ENCODE peak calls at places on chromosomes 6 and 20, in seven cellular contexts. One of them, this sample, is unnamed.

GRCh38 chr6:6131492-6132109 is 124.9 kb upstream of the NRN1 start:
- DNase-seq in GM20000: peak
- DNase-seq in iPS DF 6.9: peak
- DNase-seq in colonic mucosa: no peak
- DNase-seq in GM23248: peak
- DNase-seq in HEK293T: peak
- DNase-seq in activated T-helper 9 cell treated with anti-CD3 and anti-CD28 coated beads, Interleukin-2, amount 50 U/mL, for 16 hours: no peak
- DNase-seq in this sample: peak

GRCh38 chr6:34144581-34145160 is 1.2 kb downstream of the GRM4 start:
- DNase-seq in iPS DF 6.9: no peak
- DNase-seq in GM20000: no peak
- DNase-seq in HEK293T: no peak
- DNase-seq in GM23248: peak
- DNase-seq in activated T-helper 9 cell treated with anti-CD3 and anti-CD28 coated beads, Interleukin-2, amount 50 U/mL, for 16 hours: no peak
- DNase-seq in colonic mucosa: no peak
- DNase-seq in this sample: no peak

GRCh38 chr20:20448891-20449290 is 81.0 kb downstream of the INSM1 start:
- DNase-seq in GM20000: no peak
- DNase-seq in GM23248: no peak
- DNase-seq in activated T-helper 9 cell treated with anti-CD3 and anti-CD28 coated beads, Interleukin-2, amount 50 U/mL, for 16 hours: no peak
- DNase-seq in HEK293T: no peak
- DNase-seq in iPS DF 6.9: no peak
- DNase-seq in colonic mucosa: no peak
- DNase-seq in this sample: no peak

GRCh38 chr20:40477805-40478204 is 211.2 kb downstream of the MAFB start:
- DNase-seq in HEK293T: no peak
- DNase-seq in iPS DF 6.9: no peak
- DNase-seq in colonic mucosa: no peak
- DNase-seq in GM20000: no peak
- DNase-seq in activated T-helper 9 cell treated with anti-CD3 and anti-CD28 coated beads, Interleukin-2, amount 50 U/mL, for 16 hours: no peak
- DNase-seq in GM23248: peak
- DNase-seq in this sample: no peak

GRCh38 chr20:10779911-10780310 is 106.1 kb upstream of the JAG1 start:
- DNase-seq in HEK293T: no peak
- DNase-seq in GM20000: no peak
- DNase-seq in GM23248: no peak
- DNase-seq in activated T-helper 9 cell treated with anti-CD3 and anti-CD28 coated beads, Interleukin-2, amount 50 U/mL, for 16 hours: no peak
- DNase-seq in colonic mucosa: no peak
- DNase-seq in iPS DF 6.9: no peak
- DNase-seq in this sample: no peak

GRCh38 chr6:32972353-32973143 is 4.2 kb downstream of the BRD2 start:
- DNase-seq in iPS DF 6.9: no peak
- DNase-seq in activated T-helper 9 cell treated with anti-CD3 and anti-CD28 coated beads, Interleukin-2, amount 50 U/mL, for 16 hours: peak
- DNase-seq in HEK293T: no peak
- DNase-seq in colonic mucosa: no peak
- DNase-seq in GM20000: no peak
- DNase-seq in GM23248: peak
- DNase-seq in this sample: peak

GRCh38 chr6:15207923-15208322 is 37.9 kb upstream of the JARID2 start:
- DNase-seq in GM23248: peak
- DNase-seq in GM20000: no peak
- DNase-seq in iPS DF 6.9: peak
- DNase-seq in colonic mucosa: no peak
- DNase-seq in activated T-helper 9 cell treated with anti-CD3 and anti-CD28 coated beads, Interleukin-2, amount 50 U/mL, for 16 hours: no peak
- DNase-seq in HEK293T: no peak
- DNase-seq in this sample: no peak

GRCh38 chr20:50540620-50541605 is 30.7 kb downstream of the PTPN1 start:
- DNase-seq in GM23248: peak
- DNase-seq in iPS DF 6.9: no peak
- DNase-seq in GM20000: no peak
- DNase-seq in activated T-helper 9 cell treated with anti-CD3 and anti-CD28 coated beads, Interleukin-2, amount 50 U/mL, for 16 hours: no peak
- DNase-seq in HEK293T: no peak
- DNase-seq in colonic mucosa: no peak
- DNase-seq in this sample: no peak

GRCh38 chr20:50027611-50028105 is 44.9 kb downstream of the SNAI1 start:
- DNase-seq in activated T-helper 9 cell treated with anti-CD3 and anti-CD28 coated beads, Interleukin-2, amount 50 U/mL, for 16 hours: no peak
- DNase-seq in iPS DF 6.9: no peak
- DNase-seq in colonic mucosa: peak
- DNase-seq in GM23248: peak
- DNase-seq in HEK293T: no peak
- DNase-seq in GM20000: no peak
- DNase-seq in this sample: no peak

GRCh38 chr6:14232889-14233288 is 115.3 kb downstream of the CD83 start:
- DNase-seq in iPS DF 6.9: no peak
- DNase-seq in GM20000: no peak
- DNase-seq in activated T-helper 9 cell treated with anti-CD3 and anti-CD28 coated beads, Interleukin-2, amount 50 U/mL, for 16 hours: no peak
- DNase-seq in HEK293T: no peak
- DNase-seq in GM23248: no peak
- DNase-seq in colonic mucosa: no peak
- DNase-seq in this sample: no peak

GRCh38 chr6:126480268-126480667 is 140.4 kb downstream of the CENPW start:
- DNase-seq in colonic mucosa: no peak
- DNase-seq in HEK293T: no peak
- DNase-seq in GM23248: no peak
- DNase-seq in iPS DF 6.9: no peak
- DNase-seq in activated T-helper 9 cell treated with anti-CD3 and anti-CD28 coated beads, Interleukin-2, amount 50 U/mL, for 16 hours: no peak
- DNase-seq in GM20000: no peak
- DNase-seq in this sample: no peak

GRCh38 chr6:41427642-41428401 is 92.4 kb downstream of the NCR2 start:
- DNase-seq in colonic mucosa: peak
- DNase-seq in iPS DF 6.9: no peak
- DNase-seq in activated T-helper 9 cell treated with anti-CD3 and anti-CD28 coated beads, Interleukin-2, amount 50 U/mL, for 16 hours: no peak
- DNase-seq in GM23248: peak
- DNase-seq in HEK293T: peak
- DNase-seq in GM20000: peak
- DNase-seq in this sample: no peak

GRCh38 chr20:32191422-32191821 is 16.1 kb downstream of the PLAGL2 start:
- DNase-seq in HEK293T: no peak
- DNase-seq in GM23248: no peak
- DNase-seq in GM20000: no peak
- DNase-seq in iPS DF 6.9: no peak
- DNase-seq in colonic mucosa: no peak
- DNase-seq in activated T-helper 9 cell treated with anti-CD3 and anti-CD28 coated beads, Interleukin-2, amount 50 U/mL, for 16 hours: no peak
- DNase-seq in this sample: no peak

GRCh38 chr20:63698739-63699465 is 2.5 kb downstream of the TNFRSF6B start:
- DNase-seq in iPS DF 6.9: no peak
- DNase-seq in activated T-helper 9 cell treated with anti-CD3 and anti-CD28 coated beads, Interleukin-2, amount 50 U/mL, for 16 hours: peak
- DNase-seq in GM20000: peak
- DNase-seq in GM23248: peak
- DNase-seq in HEK293T: peak
- DNase-seq in colonic mucosa: no peak
- DNase-seq in this sample: peak